ENCODE peak calls at places on chromosomes 13 and 19, in seven cellular contexts. A is hepatic stellate cell, Z is HT-29, Y is activated B cell treated with CpG ODN at 0.5 μM for 24 hours, E is BE2C, F is mesenteric fat pad, W is AG20443. C is an unnamed sample.

GRCh38 chr19:39406656-39407393 is at the start of gene ZFP36:
- DNase-seq in A (peak), Z (peak), Y (peak), E (peak), F (peak), W (peak), C (peak)

GRCh38 chr19:993361-993830 is 6.8 kb upstream of the GRIN3B start:
- DNase-seq in A (no peak), Z (no peak), Y (no peak), E (no peak), F (no peak), W (no peak), C (no peak)

GRCh38 chr19:39405261-39405912 is 1.3 kb upstream of the ZFP36 start:
- DNase-seq in A (no peak), Z (no peak), Y (no peak), E (no peak), F (no peak), W (no peak), C (no peak)

GRCh38 chr19:3336680-3337523 is 29.5 kb upstream of the NFIC start:
- DNase-seq in A (peak), Z (no peak), Y (no peak), E (no peak), F (peak), W (peak), C (no peak)

GRCh38 chr13:110240352-110240751 is 66.6 kb downstream of the COL4A1 start:
- DNase-seq in A (no peak), Z (no peak), Y (no peak), E (no peak), F (no peak), W (no peak), C (no peak)

GRCh38 chr13:49622174-49622946 is 5.9 kb upstream of the ARL11 start:
- DNase-seq in A (no peak), Z (no peak), Y (no peak), E (no peak), F (no peak), W (no peak), C (no peak)

GRCh38 chr13:70896136-70896535 is 787.9 kb upstream of the KLHL1 start:
- DNase-seq in A (no peak), Z (no peak), Y (no peak), E (no peak), F (no peak), W (no peak), C (no peak)

GRCh38 chr19:38389957-38390924 is 1.7 kb downstream of the SPRED3 start:
- DNase-seq in A (no peak), Z (no peak), Y (no peak), E (no peak), F (no peak), W (no peak), C (no peak)

GRCh38 chr19:6947745-6948144 is 60.4 kb downstream of the ADGRE1 start:
- DNase-seq in A (no peak), Z (no peak), Y (no peak), E (no peak), F (no peak), W (peak), C (no peak)

GRCh38 chr13:26872444-26873173 is 112.0 kb upstream of the GPR12 start:
- DNase-seq in A (peak), Z (peak), Y (peak), E (peak), F (no peak), W (peak), C (peak)

GRCh38 chr13:71054358-71054757 is 812.6 kb downstream of the DACH1 start:
- DNase-seq in A (no peak), Z (no peak), Y (no peak), E (no peak), F (no peak), W (no peak), C (no peak)

GRCh38 chr13:110187501-110188161 is 119.3 kb downstream of the COL4A1 start:
- DNase-seq in A (peak), Z (no peak), Y (no peak), E (peak), F (no peak), W (no peak), C (no peak)

GRCh38 chr13:50467156-50467814 is 376.2 kb downstream of the DLEU7 start:
- DNase-seq in A (no peak), Z (no peak), Y (no peak), E (no peak), F (no peak), W (no peak), C (no peak)

GRCh38 chr19:57800696-57801095 is 14.0 kb downstream of the ZNF552 start:
- DNase-seq in A (no peak), Z (no peak), Y (no peak), E (no peak), F (no peak), W (no peak), C (no peak)